ENCODE peak calls at places on chromosomes 2 and 18, in eight cellular contexts. G is AG10803, D is NCI-H774, A is AG09319, S is foreskin fibroblast, U is heart right ventricle, L is HEK293T, W is endothelial cell. Z is an unnamed sample.

GRCh38 chr18:48918660-48919415 is 31.9 kb downstream of the SMAD7 start:
- DNase-seq in G (no peak), A (no peak), U (no peak), D (no peak), L (no peak), W (no peak), S (no peak), Z (no peak)

GRCh38 chr2:36356199-36356989 is 816 bp downstream of the CRIM1 start:
- DNase-seq in G (peak; percentile 42), D (no peak), U (peak; percentile 38), W (peak; percentile 56), S (peak; percentile 70), A (no peak), L (no peak), Z (no peak)

GRCh38 chr2:152036611-152037469 is 62.0 kb downstream of the CACNB4 start:
- DNase-seq in D (peak; percentile 60), W (peak; percentile 71), G (peak; percentile 67), S (peak; percentile 86), U (peak; percentile 70), A (peak; percentile 48), L (peak; percentile 76), Z (peak; percentile 15)

GRCh38 chr2:144983107-144983506 is 463.2 kb upstream of the ZEB2 start:
- DNase-seq in A (no peak), G (no peak), S (peak; percentile 29), D (no peak), U (no peak), W (no peak), L (no peak), Z (no peak)

GRCh38 chr2:239155806-239156480 is 244.9 kb downstream of the HDAC4 start:
- DNase-seq in W (no peak), S (no peak), A (no peak), G (no peak), L (no peak), D (no peak), U (no peak), Z (no peak)

GRCh38 chr2:104371084-104371483 is 482.8 kb upstream of the POU3F3 start:
- DNase-seq in L (no peak), G (no peak), D (no peak), W (no peak), S (no peak), A (no peak), U (no peak), Z (no peak)

GRCh38 chr2:129934044-129934822 is 45.2 kb upstream of the RAB6C start:
- DNase-seq in D (no peak), U (no peak), W (peak; percentile 24), G (peak; percentile 31), S (peak; percentile 38), L (no peak), A (no peak), Z (no peak)

GRCh38 chr18:45044787-45045186 is 364.1 kb downstream of the SETBP1 start:
- DNase-seq in S (no peak), U (no peak), L (no peak), A (no peak), G (no peak), W (no peak), D (no peak), Z (no peak)

GRCh38 chr2:55235724-55236538 is 3.4 kb downstream of the RPS27A start:
- DNase-seq in D (no peak), G (no peak), S (peak; percentile 13), L (no peak), A (no peak), U (no peak), W (no peak), Z (no peak)

GRCh38 chr18:464311-464659 is 36.2 kb downstream of the COLEC12 start:
- DNase-seq in G (no peak), U (no peak), A (no peak), L (no peak), D (no peak), S (peak; percentile 16), W (no peak), Z (no peak)

GRCh38 chr2:240968731-240969624 is 29.4 kb upstream of the SNED1 start:
- DNase-seq in U (no peak), D (no peak), L (no peak), G (no peak), A (no peak), W (no peak), S (peak; percentile 44), Z (no peak)

GRCh38 chr2:28431741-28432140 is 39.1 kb downstream of the FOSL2 start:
- DNase-seq in U (no peak), S (no peak), A (no peak), L (no peak), G (no peak), W (no peak), D (no peak), Z (no peak)

GRCh38 chr18:9539283-9539682 is 64.0 kb downstream of the RALBP1 start:
- DNase-seq in A (no peak), D (no peak), U (no peak), S (peak; percentile 83), L (no peak), G (peak; percentile 36), W (no peak), Z (no peak)

GRCh38 chr2:232871418-232871834 is 1.4 kb downstream of the SNORC start:
- DNase-seq in A (no peak), L (no peak), W (no peak), D (no peak), G (no peak), U (no peak), S (no peak), Z (no peak)

GRCh38 chr18:23725827-23726661 is 36.8 kb downstream of the LAMA3 start:
- DNase-seq in S (peak; percentile 37), U (no peak), D (no peak), W (no peak), L (no peak), G (no peak), A (no peak), Z (no peak)

GRCh38 chr18:46628206-46628605 is 28.8 kb downstream of the LOXHD1 start:
- DNase-seq in A (no peak), U (no peak), L (no peak), G (no peak), W (no peak), S (no peak), D (no peak), Z (no peak)

GRCh38 chr2:47007221-47007825 is 91.7 kb upstream of the MCFD2 start:
- DNase-seq in W (no peak), D (no peak), S (no peak), G (no peak), A (no peak), L (no peak), U (no peak), Z (no peak)

GRCh38 chr2:37318401-37318800 is 6.2 kb downstream of the PRKD3 start:
- DNase-seq in U (no peak), W (no peak), S (peak; percentile 77), D (no peak), L (no peak), G (peak; percentile 69), A (peak; percentile 31), Z (no peak)

GRCh38 chr2:237492137-237492890 is 5.3 kb downstream of the MLPH start:
- DNase-seq in U (no peak), A (no peak), W (no peak), L (no peak), D (no peak), G (no peak), S (no peak), Z (no peak)

GRCh38 chr2:7010376-7010775 is 93.2 kb downstream of the RNF144A start:
- DNase-seq in D (no peak), U (peak; percentile 51), S (peak; percentile 50), A (peak; percentile 77), G (peak; percentile 93), W (no peak), L (no peak), Z (no peak)

GRCh38 chr2:148642891-148643416 is 1.6 kb upstream of the EPC2 start:
- DNase-seq in A (no peak), U (peak; percentile 22), G (no peak), L (no peak), S (peak; percentile 67), D (no peak), W (no peak), Z (no peak)

Z was measured in GM04503.